ENCODE peak calls at places on chromosomes 7 and 10, in nine cellular contexts. B is OCI-LY7, S is transverse colon, G is GM10248, R is cardiac fibroblast, D is WTC11, Y is endothelial cell, J is osteocyte, Z is brain microvascular endothelial cell. H is an unnamed sample.

GRCh38 chr10:22316286-22317120 is at the start of gene COMMD3:
- DNase-seq in Z (peak; percentile 76), J (peak; percentile 94), Y (peak; percentile 84), R (peak; percentile 87), D (peak; percentile 81), G (peak; percentile 81), S (peak; percentile 88), B (peak; percentile 89), H (peak; percentile 72)

GRCh38 chr10:91759581-91759986 is 38.6 kb upstream of the TNKS2 start:
- DNase-seq in B (peak; percentile 1), D (no peak), S (no peak), R (peak; percentile 45), Z (no peak), J (no peak), Y (no peak), G (no peak), H (no peak)

GRCh38 chr10:123742751-123743440 is 76.7 kb downstream of the GPR26 start:
- DNase-seq in B (no peak), Y (no peak), S (no peak), G (no peak), J (no peak), R (no peak), Z (no peak), D (no peak), H (no peak)

GRCh38 chr7:141722529-141722928 is 14.4 kb downstream of the WEE2 start:
- DNase-seq in Z (no peak), S (no peak), D (no peak), Y (no peak), G (no peak), J (no peak), R (no peak), B (no peak), H (no peak)

GRCh38 chr7:42991913-42992576 is 59.9 kb downstream of the MRPL32 start:
- DNase-seq in Z (no peak), G (no peak), R (no peak), D (no peak), S (no peak), J (no peak), B (peak; percentile 18), Y (no peak), H (no peak)

GRCh38 chr7:150949564-150949963 is 28.6 kb downstream of the KCNH2 start:
- DNase-seq in B (no peak), Y (no peak), R (no peak), S (no peak), J (no peak), D (no peak), Z (no peak), G (no peak), H (no peak)

GRCh38 chr10:124701435-124701834 is 42.7 kb downstream of the FAM53B start:
- DNase-seq in D (no peak), S (peak; percentile 69), R (peak; percentile 66), J (no peak), G (no peak), B (no peak), Z (peak; percentile 31), Y (no peak), H (peak; percentile 39)

GRCh38 chr7:84908196-84908793 is 278.6 kb downstream of the SEMA3D start:
- DNase-seq in J (no peak), Y (no peak), R (no peak), B (no peak), G (no peak), D (no peak), S (no peak), Z (no peak), H (no peak)

GRCh38 chr7:132168239-132168638 is 408.0 kb downstream of the PLXNA4 start:
- DNase-seq in B (no peak), D (no peak), J (no peak), Y (no peak), S (no peak), G (no peak), Z (no peak), R (no peak), H (no peak)

GRCh38 chr7:148905093-148905666 is 21.1 kb upstream of the EZH2 start:
- DNase-seq in Z (no peak), G (no peak), J (peak; percentile 62), S (no peak), R (no peak), B (no peak), Y (no peak), D (peak; percentile 27), H (no peak)

GRCh38 chr7:116329845-116330503 is 119.6 kb downstream of the TES start:
- DNase-seq in D (no peak), G (no peak), S (no peak), Y (no peak), B (no peak), Z (no peak), J (no peak), R (no peak), H (no peak)

GRCh38 chr7:140330128-140330527 is 68.2 kb downstream of the SLC37A3 start:
- DNase-seq in Z (no peak), Y (no peak), R (no peak), D (no peak), S (no peak), B (no peak), G (no peak), J (no peak), H (no peak)

GRCh38 chr10:51915031-51915542 is 215.7 kb upstream of the CSTF2T start:
- DNase-seq in D (no peak), G (no peak), R (peak; percentile 56), J (no peak), S (no peak), B (no peak), Y (no peak), Z (no peak), H (no peak)

GRCh38 chr7:88306590-88307048 is at the start of gene STEAP4:
- DNase-seq in Z (peak; percentile 27), Y (peak; percentile 70), D (peak; percentile 71), G (no peak), B (no peak), S (peak; percentile 83), R (peak; percentile 72), J (no peak), H (peak; percentile 33)

GRCh38 chr7:28509256-28510021 is 97.1 kb downstream of the CREB5 start:
- DNase-seq in J (no peak), B (no peak), Y (no peak), G (peak; percentile 71), R (peak; percentile 58), D (no peak), Z (no peak), S (no peak), H (peak; percentile 6)

GRCh38 chr7:157397751-157398691 is 61.2 kb downstream of the DNAJB6 start:
- DNase-seq in Z (peak; percentile 76), D (peak; percentile 62), Y (peak; percentile 48), S (peak; percentile 25), B (peak; percentile 31), J (no peak), G (no peak), R (peak; percentile 82), H (no peak)

GRCh38 chr7:158532093-158532627 is 55.5 kb downstream of the PTPRN2 start:
- DNase-seq in G (no peak), D (no peak), Z (no peak), B (no peak), Y (no peak), S (no peak), R (no peak), J (no peak), H (no peak)

DNA sequence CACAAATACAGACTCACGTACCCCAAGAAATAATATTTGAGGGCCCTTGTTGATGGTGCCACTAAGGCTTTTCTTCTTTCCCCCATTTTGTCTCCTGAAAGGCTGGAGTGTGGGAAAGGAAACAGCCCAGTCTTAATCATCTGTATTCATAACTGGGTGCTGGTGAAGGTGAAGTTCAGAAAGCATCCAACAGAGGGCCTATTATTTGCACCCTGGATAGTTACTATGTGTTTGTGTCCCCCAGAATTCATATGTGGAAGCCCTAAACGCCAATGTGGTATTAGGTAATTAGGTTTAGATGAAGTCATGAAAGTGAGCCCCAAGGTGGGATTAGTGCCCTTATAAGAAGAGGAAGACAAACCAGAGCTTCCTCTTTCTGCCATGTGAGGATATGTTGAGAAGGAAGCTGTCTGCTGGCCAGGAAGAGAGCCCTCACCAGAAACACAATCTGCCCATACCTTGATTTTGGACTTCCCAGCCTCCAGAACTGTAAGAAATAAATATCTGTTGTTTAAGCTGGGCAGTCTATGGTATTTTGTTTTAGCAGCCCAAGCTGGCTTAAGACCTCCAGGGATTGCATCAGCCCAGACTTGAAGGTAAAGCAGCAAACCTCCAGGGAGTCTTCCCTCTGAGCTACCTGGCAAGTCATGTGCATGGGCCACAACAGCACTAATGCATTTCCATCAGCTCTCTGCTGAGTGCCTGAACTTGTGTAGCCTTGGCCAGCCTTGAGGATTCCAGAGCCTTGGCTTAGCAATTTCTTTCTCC is 90.0 kb upstream of the ADRB1 start:
- DNase-seq in R (no peak), G (no peak), Z (no peak), J (no peak), Y (no peak), D (no peak), B (peak; percentile 46), S (no peak), H (no peak)
- TF ChIP-seq CTCF in R (peak; percentile 26), G (no peak), Z (peak; percentile 47), J (no peak), Y (no peak), D (no peak), B (peak; percentile 62), S (no peak), H (no peak)

DNA sequence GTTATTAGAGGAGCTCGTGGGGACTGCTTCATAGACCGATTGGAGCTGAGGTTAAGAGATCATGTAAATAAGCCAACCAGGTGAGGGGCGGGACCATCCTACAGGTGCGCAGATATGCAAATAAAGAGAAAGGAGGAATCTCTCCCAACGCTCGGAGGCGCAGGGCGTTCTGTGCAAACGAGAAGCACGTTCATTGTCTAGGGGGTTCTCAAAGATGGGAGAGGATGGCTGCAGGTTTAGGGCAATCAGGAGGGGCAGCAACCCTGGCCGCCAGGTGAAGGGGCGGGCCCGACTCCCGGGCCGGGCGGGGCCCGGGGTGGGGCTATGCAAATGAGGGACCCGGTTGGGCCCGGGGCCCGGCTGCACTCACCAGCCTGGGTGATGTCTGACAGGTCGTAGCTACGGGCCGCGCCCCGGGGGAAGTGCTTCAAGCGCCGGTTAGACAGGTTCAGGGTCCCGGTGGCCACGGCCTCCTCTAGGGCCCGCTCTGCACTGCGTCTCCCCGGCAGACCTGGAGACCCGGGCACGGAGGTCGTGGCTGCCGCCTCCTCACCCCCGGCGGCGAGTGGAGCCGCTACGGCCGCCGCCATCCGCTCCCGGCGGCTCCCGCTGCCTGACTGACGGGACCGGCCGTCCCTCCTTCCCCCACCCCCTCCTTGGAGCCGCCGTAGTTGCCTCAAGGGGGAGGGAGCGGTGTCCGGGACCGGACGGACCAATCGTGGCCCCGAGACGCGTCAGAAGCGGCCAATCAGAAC is at the start of gene LRCH4:
- DNase-seq in Y (peak; percentile 47), D (peak; percentile 74), Z (peak; percentile 7), S (peak; percentile 77), B (peak; percentile 63), R (no peak), J (no peak), G (peak; percentile 77), H (no peak)
- TF ChIP-seq CTCF in Y (no peak), D (no peak), Z (no peak), S (no peak), B (no peak), R (no peak), J (no peak), G (no peak), H (no peak)

GRCh38 chr10:10233256-10233655 is 784.4 kb upstream of the CELF2 start:
- DNase-seq in D (no peak), Z (no peak), J (no peak), B (no peak), G (no peak), R (peak; percentile 15), Y (no peak), S (no peak), H (no peak)
- TF ChIP-seq CTCF in D (no peak), Z (no peak), J (peak; percentile 43), B (no peak), G (no peak), R (no peak), Y (no peak), S (no peak), H (no peak)

GRCh38 chr7:151963895-151964870 is 7.9 kb downstream of the GALNTL5 start:
- DNase-seq in R (no peak), Z (no peak), Y (no peak), D (no peak), S (no peak), G (no peak), J (peak; percentile 63), B (no peak), H (no peak)
- TF ChIP-seq CTCF in R (no peak), Z (no peak), Y (no peak), D (no peak), S (no peak), G (no peak), J (no peak), B (no peak), H (no peak)